ENCODE peak calls at places on chromosomes 1 and 21, in four cellular contexts. T, W, H and D are unnamed samples.
A peak's percentile ranks its signal among the peaks of the same experiment; 100 is the strongest.

GRCh38 chr1:79259390-79260336 is 253.1 kb upstream of the ADGRL4 start:
- DNase-seq in W (no peak), H (no peak), T (no peak), D (peak; percentile 48)

GRCh38 chr1:11037740-11038182 is 9.3 kb downstream of the MASP2 start:
- DNase-seq in W (peak; percentile 88), H (peak; percentile 73), T (peak; percentile 91), D (peak; percentile 91)

GRCh38 chr21:32605469-32605868 is 6.7 kb downstream of the CFAP298 start:
- DNase-seq in H (no peak), T (no peak), W (no peak), D (no peak)

GRCh38 chr1:24966724-24967346 is 36.8 kb upstream of the RUNX3 start:
- DNase-seq in H (no peak), W (no peak), T (no peak), D (no peak)

GRCh38 chr1:83845437-83846071 is 153.4 kb downstream of the TTLL7 start:
- DNase-seq in T (no peak), W (no peak), H (no peak), D (no peak)

GRCh38 chr1:25797939-25798338 is 2.1 kb upstream of the SELENON start:
- DNase-seq in T (no peak), H (no peak), W (no peak), D (peak; percentile 93)

GRCh38 chr1:177964336-177964735 is 5.5 kb downstream of the SEC16B start:
- DNase-seq in T (no peak), W (no peak), H (no peak), D (no peak)

GRCh38 chr1:157774412-157774811 is 2.5 kb downstream of the FCRL2 start:
- DNase-seq in H (no peak), T (no peak), W (no peak), D (no peak)

GRCh38 chr1:155050560-155051341 is at the start of gene ADAM15:
- DNase-seq in T (peak; percentile 77), H (peak; percentile 82), W (peak; percentile 82), D (peak; percentile 100)

GRCh38 chr21:31198575-31198974 is 145.5 kb downstream of the TIAM1 start:
- DNase-seq in W (no peak), H (peak; percentile 42), T (no peak), D (peak; percentile 30)

GRCh38 chr1:174135200-174135599 is 24.1 kb upstream of the RABGAP1L start:
- DNase-seq in T (no peak), H (no peak), W (no peak), D (no peak)

GRCh38 chr1:164802573-164803282 is 243.7 kb downstream of the PBX1 start:
- DNase-seq in T (no peak), W (no peak), H (no peak), D (no peak)

GRCh38 chr21:36124395-36124794 is 10.5 kb upstream of the CBR3 start:
- DNase-seq in W (no peak), T (no peak), H (no peak), D (no peak)

GRCh38 chr1:101506541-101507164 is 269.8 kb downstream of the S1PR1 start:
- DNase-seq in W (peak; percentile 19), H (peak; percentile 36), T (peak; percentile 20), D (peak; percentile 2)

GRCh38 chr1:88068407-88068806 is 615.7 kb upstream of the PKN2 start:
- DNase-seq in T (no peak), W (no peak), H (no peak), D (no peak)

GRCh38 chr1:117176579-117176978 is 34.1 kb downstream of the VTCN1 start:
- DNase-seq in H (no peak), T (no peak), W (no peak), D (no peak)

GRCh38 chr1:156080598-156081173 is 1.6 kb downstream of the MEX3A start:
- DNase-seq in H (no peak), W (no peak), T (no peak), D (peak; percentile 69)

GRCh38 chr1:244054924-244055263 is 3.8 kb downstream of the ZBTB18 start:
- DNase-seq in H (no peak), T (no peak), W (no peak), D (no peak)

GRCh38 chr1:16093611-16094010 is 20.2 kb upstream of the FAM131C start:
- DNase-seq in T (no peak), W (no peak), H (no peak), D (no peak)

GRCh38 chr1:38031513-38031866 is 15.1 kb downstream of the POU3F1 start:
- DNase-seq in H (no peak), T (no peak), W (no peak), D (no peak)

GRCh38 chr1:173478099-173478555 is 992 bp downstream of the PRDX6 start:
- DNase-seq in H (no peak), T (peak; percentile 23), W (peak; percentile 62), D (peak; percentile 22)

GRCh38 chr1:94974224-94974623 is 47.3 kb upstream of the CNN3 start:
- DNase-seq in H (no peak), T (no peak), W (no peak), D (no peak)

GRCh38 chr1:188128761-188129160 is 1300.0 kb downstream of the PLA2G4A start:
- DNase-seq in T (no peak), W (no peak), H (no peak), D (peak; percentile 2)

GRCh38 chr1:212901290-212901689 is 43.2 kb downstream of the FLVCR1 start:
- DNase-seq in T (no peak), H (no peak), W (no peak), D (no peak)

GRCh38 chr1:110184414-110184813 is 25.7 kb upstream of the KCNC4 start:
- DNase-seq in T (no peak), W (no peak), H (no peak), D (no peak)

GRCh38 chr1:143619851-143620250 is 351.9 kb downstream of the FAM72C start:
- DNase-seq in H (no peak), T (no peak), W (no peak), D (no peak)

GRCh38 chr1:103527331-103527730 is 1.8 kb downstream of the RNPC3 start:
- DNase-seq in W (no peak), H (no peak), T (no peak), D (no peak)

GRCh38 chr1:119838255-119838654 is 27.0 kb upstream of the REG4 start:
- DNase-seq in T (no peak), H (no peak), W (no peak), D (no peak)

GRCh38 chr1:66583021-66583420 is 49.1 kb downstream of the SGIP1 start:
- DNase-seq in H (no peak), T (no peak), W (no peak), D (no peak)

GRCh38 chr21:16154961-16155360 is 425.2 kb downstream of the USP25 start:
- DNase-seq in H (peak; percentile 38), W (no peak), T (no peak), D (peak; percentile 27)

DNA sequence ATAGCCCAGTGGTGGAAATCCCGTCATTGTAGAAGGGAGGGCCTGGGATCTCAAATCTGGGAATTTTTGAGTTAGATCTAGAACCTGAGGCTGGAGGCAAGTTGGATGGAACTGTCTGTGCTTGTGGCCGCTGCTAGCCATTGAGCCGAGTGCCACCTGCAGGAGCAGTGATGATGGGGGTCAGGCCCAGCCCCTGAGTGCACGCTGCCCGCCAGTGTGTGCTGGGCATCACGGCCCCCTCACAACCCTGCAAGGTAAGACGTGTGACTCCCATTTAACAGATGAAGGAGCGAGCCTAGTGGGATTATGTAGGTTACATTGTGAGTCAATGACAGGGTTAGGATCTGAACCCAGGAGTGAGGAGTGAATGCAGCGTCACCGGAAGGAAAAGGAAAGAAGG is 407.2 kb downstream of the CAMTA1 start:
- DNase-seq in H (no peak), T (no peak), W (no peak), D (no peak)
- H3K27me3 ChIP-seq in H (no peaks in the 10 kb centered on the region), T (no peaks in the 10 kb centered on the region), W (no peaks in the 10 kb centered on the region), D (no peaks in the 10 kb centered on the region)

GRCh38 chr1:229136817-229137216 is 134.1 kb upstream of the RAB4A start:
- DNase-seq in W (no peak), H (no peak), T (no peak), D (no peak)
- H3K27me3 ChIP-seq in W (peaks cover 3% of the 10 kb centered on the region), H (no peaks in the 10 kb centered on the region), T (no peaks in the 10 kb centered on the region), D (no peaks in the 10 kb centered on the region)

GRCh38 chr1:205452364-205452763 is 3.5 kb downstream of the BLACAT1 start:
- DNase-seq in H (no peak), W (no peak), T (no peak), D (no peak)
- H3K27me3 ChIP-seq in H (no peaks in the 10 kb centered on the region), W (peaks cover 70% of the 10 kb centered on the region), T (peaks cover 38% of the 10 kb centered on the region), D (peaks cover 25% of the 10 kb centered on the region)

GRCh38 chr1:8115031-8115768 is 89.1 kb upstream of the ERRFI1 start:
- DNase-seq in T (no peak), W (no peak), H (no peak), D (peak; percentile 9)

GRCh38 chr1:8116892-8117262 is 90.8 kb upstream of the ERRFI1 start:
- DNase-seq in T (no peak), W (peak; percentile 81), H (no peak), D (no peak)

GRCh38 chr1:8113257-8114220 is 87.4 kb upstream of the ERRFI1 start:
- DNase-seq in T (no peak), H (no peak), W (no peak), D (no peak)

GRCh38 chr1:8118031-8118451 is 91.9 kb upstream of the ERRFI1 start:
- DNase-seq in H (no peak), W (no peak), T (no peak), D (peak; percentile 13)

GRCh38 chr1:8115769-8116167 is 89.7 kb upstream of the ERRFI1 start:
- DNase-seq in T (no peak), W (no peak), H (no peak), D (peak; percentile 9)
- H3K27me3 ChIP-seq in T (no peaks in the 10 kb centered on the region), W (no peaks in the 10 kb centered on the region), H (no peaks in the 10 kb centered on the region), D (no peaks in the 10 kb centered on the region)

GRCh38 chr1:153206631-153207030 is 3.4 kb downstream of the LELP1 start:
- DNase-seq in H (no peak), T (no peak), W (no peak), D (no peak)

GRCh38 chr1:153203130-153203529 is at the start of gene LELP1:
- DNase-seq in H (no peak), T (no peak), W (no peak), D (no peak)

DNA sequence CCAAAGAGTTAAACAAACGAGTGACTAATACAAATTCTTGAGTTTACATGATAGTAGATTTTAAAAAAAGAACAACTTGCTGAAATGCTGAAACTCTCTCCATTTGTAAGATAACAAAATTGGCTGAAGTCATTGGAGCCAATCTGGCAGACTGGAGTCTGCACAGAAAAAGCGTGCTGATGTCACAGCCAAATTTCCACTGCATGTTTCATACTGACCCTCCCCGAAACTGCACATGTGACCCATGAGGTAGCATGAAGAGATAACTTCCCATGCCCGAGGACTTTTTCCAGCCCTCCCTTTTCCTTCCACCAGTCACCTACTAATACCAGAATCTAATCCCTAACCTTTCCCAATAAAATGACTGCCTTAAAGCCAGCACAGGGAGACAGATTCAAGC is 1.2 kb upstream of the LELP1 start:
- DNase-seq in H (no peak), W (no peak), T (no peak), D (no peak)
- H3K27me3 ChIP-seq in H (no peaks in the 10 kb centered on the region), W (peaks cover 36% of the 10 kb centered on the region), T (no peaks in the 10 kb centered on the region), D (no peaks in the 10 kb centered on the region)

GRCh38 chr1:167012570-167012969 is 23.5 kb downstream of the MAEL start:
- DNase-seq in W (no peak), H (no peak), T (no peak), D (no peak)

GRCh38 chr1:167013124-167013900 is 24.2 kb downstream of the MAEL start:
- DNase-seq in T (no peak), W (no peak), H (peak; percentile 36), D (no peak)

GRCh38 chr1:167016090-167016750 is 27.1 kb downstream of the MAEL start:
- DNase-seq in W (no peak), T (no peak), H (no peak), D (no peak)

GRCh38 chr1:167011560-167012191 is 22.6 kb downstream of the MAEL start:
- DNase-seq in W (no peak), H (no peak), T (no peak), D (no peak)
- H3K27me3 ChIP-seq in W (peaks cover 14% of the 10 kb centered on the region), H (no peaks in the 10 kb centered on the region), T (no peaks in the 10 kb centered on the region), D (no peaks in the 10 kb centered on the region)